ENCODE peak calls at places on chromosomes 13 and 19, in seven cellular contexts. B, J, T, N, I, Q and X are unnamed samples.

GRCh38 chr13:35690546-35690945 is 214.1 kb upstream of the MAB21L1 start:
- DNase-seq in J (no peak), I (no peak), B (no peak), T (no peak), Q (no peak), N (no peak), X (no peak)

GRCh38 chr13:23966691-23967615 is 69.7 kb upstream of the C1QTNF9B start:
- DNase-seq in B (no peak), N (no peak), I (no peak), T (no peak), Q (no peak), J (no peak), X (no peak)

GRCh38 chr13:109361562-109361961 is 424.8 kb downstream of the IRS2 start:
- DNase-seq in J (no peak), N (no peak), B (no peak), T (no peak), I (no peak), Q (no peak), X (no peak)

GRCh38 chr19:7355151-7355845 is 6.6 kb downstream of the ARHGEF18 start:
- DNase-seq in T (no peak), N (no peak), I (no peak), Q (no peak), J (no peak), B (no peak), X (no peak)

GRCh38 chr13:52846567-52847321 is 1.7 kb downstream of the PCDH8 start:
- DNase-seq in B (peak), Q (peak), T (peak), I (no peak), N (no peak), J (peak), X (peak)

GRCh38 chr19:18899624-18900560 is 3.9 kb upstream of the CERS1 start:
- DNase-seq in N (no peak), B (no peak), T (no peak), I (no peak), J (no peak), Q (no peak), X (no peak)

GRCh38 chr13:38899581-38899980 is 91.0 kb downstream of the STOML3 start:
- DNase-seq in Q (no peak), T (no peak), B (no peak), N (no peak), J (no peak), I (no peak), X (peak)

GRCh38 chr19:47408156-47408938 is 11.0 kb downstream of the MEIS3 start:
- DNase-seq in I (no peak), B (no peak), J (no peak), Q (no peak), N (no peak), T (no peak), X (no peak)

GRCh38 chr13:82947121-82948077 is 934.9 kb downstream of the SLITRK1 start:
- DNase-seq in T (no peak), B (no peak), I (no peak), Q (no peak), N (no peak), J (no peak), X (no peak)

GRCh38 chr19:12126707-12127106 is 13.4 kb downstream of the ZNF20 start:
- DNase-seq in Q (no peak), I (no peak), J (peak), N (no peak), T (peak), B (peak), X (peak)

GRCh38 chr19:14003279-14004051 is 2.7 kb downstream of the RFX1 start:
- DNase-seq in I (no peak), N (no peak), J (no peak), B (no peak), T (no peak), Q (no peak), X (no peak)

GRCh38 chr13:107808388-107808787 is 406.9 kb downstream of the LIG4 start:
- DNase-seq in N (no peak), Q (no peak), B (no peak), J (no peak), T (no peak), I (no peak), X (no peak)

GRCh38 chr13:102726430-102726829 is 31.6 kb upstream of the METTL21C start:
- DNase-seq in J (no peak), I (no peak), Q (no peak), T (no peak), B (no peak), N (no peak), X (no peak)

GRCh38 chr13:105541565-105541964 is 993.9 kb downstream of the EFNB2 start:
- DNase-seq in Q (no peak), J (no peak), B (no peak), N (no peak), T (no peak), I (no peak), X (no peak)

GRCh38 chr13:96904232-96904631 is 90.0 kb downstream of the OXGR1 start:
- DNase-seq in Q (no peak), N (no peak), T (no peak), J (no peak), I (no peak), B (no peak), X (no peak)

GRCh38 chr19:35117017-35117570 is 1.5 kb downstream of the FXYD3 start:
- DNase-seq in B (no peak), Q (no peak), N (no peak), T (no peak), J (no peak), I (no peak), X (no peak)

GRCh38 chr19:33394006-33394722 is 20.7 kb downstream of the CEBPG start:
- DNase-seq in I (peak), Q (no peak), B (no peak), T (no peak), N (no peak), J (no peak), X (no peak)

GRCh38 chr19:45676851-45677263 is 8.8 kb downstream of the GIPR start:
- DNase-seq in T (no peak), J (peak), B (peak), I (no peak), N (no peak), Q (no peak), X (no peak)

GRCh38 chr13:44031555-44031954 is 151.9 kb downstream of the LACC1 start:
- DNase-seq in Q (no peak), T (no peak), J (no peak), B (no peak), I (no peak), N (no peak), X (no peak)

GRCh38 chr19:23867895-23868294 is 46.8 kb upstream of the ZNF726 start:
- DNase-seq in B (no peak), T (no peak), N (no peak), I (no peak), J (no peak), Q (no peak), X (no peak)

GRCh38 chr19:35266149-35266903 is 2.4 kb upstream of the USF2 start:
- DNase-seq in Q (no peak), B (no peak), N (no peak), J (no peak), I (peak), T (no peak), X (no peak)

GRCh38 chr19:13330285-13330684 is 176.0 kb downstream of the CACNA1A start:
- DNase-seq in N (no peak), Q (no peak), J (no peak), B (no peak), I (no peak), T (no peak), X (no peak)

GRCh38 chr19:996051-996838 is 4.0 kb upstream of the GRIN3B start:
- DNase-seq in I (no peak), N (no peak), T (no peak), B (peak), Q (no peak), J (peak), X (peak)

GRCh38 chr13:31199849-31200635 is at the start of gene B3GLCT:
- DNase-seq in T (peak), I (peak), B (peak), N (peak), J (peak), Q (peak), X (peak)

GRCh38 chr13:74770361-74770760 is 636.2 kb upstream of the KLF12 start:
- DNase-seq in N (no peak), J (no peak), Q (no peak), I (no peak), T (no peak), B (no peak), X (peak)

GRCh38 chr19:35130761-35131720 is 3.8 kb downstream of the LGI4 start:
- DNase-seq in I (no peak), J (no peak), B (no peak), Q (no peak), T (no peak), N (no peak), X (no peak)

GRCh38 chr13:61500176-61500575 is 84.5 kb upstream of the PCDH20 start:
- DNase-seq in Q (no peak), B (no peak), I (no peak), T (no peak), J (no peak), N (no peak), X (no peak)

GRCh38 chr19:18878858-18879578 is 16.9 kb downstream of the CERS1 start:
- DNase-seq in J (no peak), B (no peak), I (no peak), Q (no peak), N (no peak), T (no peak), X (no peak)

GRCh38 chr19:34732548-34733255 is 1.3 kb upstream of the ZNF181 start:
- DNase-seq in B (no peak), N (no peak), I (no peak), T (no peak), Q (no peak), J (no peak), X (no peak)

GRCh38 chr13:50969691-50970090 is 60.1 kb downstream of the RNASEH2B start:
- DNase-seq in N (no peak), B (no peak), Q (no peak), J (no peak), T (peak), I (no peak), X (no peak)

GRCh38 chr19:41928221-41928683 is at the start of gene ERFL:
- DNase-seq in T (no peak), Q (no peak), B (peak), I (no peak), J (peak), N (no peak), X (peak)

GRCh38 chr19:10602330-10603083 is 15.4 kb upstream of the AP1M2 start:
- DNase-seq in I (peak), N (no peak), B (peak), J (peak), T (peak), Q (peak), X (peak)

GRCh38 chr13:75760182-75760981 is 124.3 kb downstream of the LMO7 start:
- DNase-seq in B (peak), J (no peak), Q (no peak), N (no peak), T (peak), I (peak), X (no peak)

GRCh38 chr19:33344210-33344609 is 29.3 kb upstream of the CEBPG start:
- DNase-seq in I (no peak), J (no peak), B (no peak), N (no peak), Q (no peak), T (no peak), X (no peak)

GRCh38 chr19:38679839-38680238 is 32.4 kb downstream of the ACTN4 start:
- DNase-seq in B (no peak), I (no peak), Q (no peak), T (no peak), J (no peak), N (no peak), X (no peak)

GRCh38 chr19:48702701-48703100 is 6.9 kb downstream of the FUT2 start:
- DNase-seq in B (no peak), J (no peak), T (no peak), N (no peak), I (no peak), Q (no peak), X (no peak)

GRCh38 chr13:83221813-83222241 is 660.4 kb downstream of the SLITRK1 start:
- DNase-seq in N (no peak), Q (no peak), T (no peak), I (no peak), B (no peak), J (no peak), X (no peak)